ENCODE peak calls at places on chromosome 11, in seven cellular contexts. A, Z, Y, V, G, Q and D are unnamed samples.

GRCh38 chr11:65486570-65487466 is 12.0 kb upstream of the MALAT1 start:
- DNase-seq in V (no peak), G (no peak), Z (no peak), Y (no peak), A (no peak), Q (no peak), D (no peak)

GRCh38 chr11:67282155-67282875 is 6.8 kb upstream of the ANKRD13D start:
- DNase-seq in Q (no peak), G (no peak), V (no peak), Z (no peak), A (no peak), Y (no peak), D (peak)

GRCh38 chr11:3642071-3642951 is 519 bp upstream of the ART5 start:
- DNase-seq in V (peak), Q (peak), A (peak), G (peak), Y (peak), Z (peak), D (peak)

GRCh38 chr11:44463751-44464150 is 101.7 kb upstream of the CD82 start:
- DNase-seq in Q (no peak), Z (no peak), V (no peak), A (no peak), Y (no peak), G (no peak), D (no peak)

GRCh38 chr11:8247312-8247711 is 16.4 kb downstream of the LMO1 start:
- DNase-seq in Q (no peak), Y (no peak), Z (no peak), A (no peak), G (no peak), V (peak), D (peak)

GRCh38 chr11:8092587-8093424 is 11.8 kb downstream of the TUB start:
- DNase-seq in V (peak), G (no peak), Z (peak), A (peak), Y (no peak), Q (peak), D (peak)

GRCh38 chr11:68998390-68998911 is 14.6 kb downstream of the MRGPRF start:
- DNase-seq in G (no peak), A (peak), V (peak), Q (no peak), Y (no peak), Z (no peak), D (peak)

GRCh38 chr11:45934580-45935318 is 12.3 kb downstream of the LARGE2 start:
- DNase-seq in Q (no peak), A (no peak), Z (no peak), V (peak), G (no peak), Y (no peak), D (no peak)

GRCh38 chr11:97739892-97740782 is 1280.6 kb upstream of the CNTN5 start:
- DNase-seq in Y (no peak), V (peak), Q (no peak), Z (no peak), A (no peak), G (no peak), D (no peak)

GRCh38 chr11:74311352-74311926 is at the start of gene P4HA3:
- DNase-seq in V (peak), G (no peak), Y (no peak), A (peak), Z (peak), Q (no peak), D (peak)

GRCh38 chr11:18192988-18193387 is 20.4 kb downstream of the MRGPRX4 start:
- DNase-seq in G (no peak), V (no peak), Y (no peak), Z (no peak), Q (no peak), A (no peak), D (no peak)

GRCh38 chr11:97019305-97019704 is 629.5 kb downstream of the JRKL start:
- DNase-seq in Z (no peak), A (no peak), G (no peak), Q (no peak), V (no peak), Y (no peak), D (no peak)

GRCh38 chr11:104219081-104219480 is 55.1 kb upstream of the PDGFD start:
- DNase-seq in G (no peak), Y (no peak), Q (peak), A (no peak), Z (no peak), V (no peak), D (no peak)

GRCh38 chr11:117884994-117885393 is 8.5 kb upstream of the FXYD6 start:
- DNase-seq in A (peak), Z (no peak), V (no peak), G (no peak), Y (no peak), Q (no peak), D (no peak)

GRCh38 chr11:118953265-118953664 is 2.8 kb upstream of the UPK2 start:
- DNase-seq in V (peak), A (no peak), Y (no peak), Z (no peak), Q (no peak), G (peak), D (no peak)

GRCh38 chr11:114088216-114088615 is 28.7 kb downstream of the ZBTB16 start:
- DNase-seq in V (no peak), Y (no peak), G (no peak), A (no peak), Q (no peak), Z (no peak), D (no peak)

GRCh38 chr11:36007127-36007824 is 63.4 kb downstream of the LDLRAD3 start:
- DNase-seq in Z (no peak), Y (no peak), Q (no peak), A (no peak), G (no peak), V (no peak), D (no peak)